ENCODE peak calls at places on chromosomes 1 and 21, in eight cellular contexts. One of them, this sample, is unnamed.
A peak's percentile ranks its signal among the peaks of the same experiment; 100 is the strongest.

GRCh38 chr1:228794173-228794572 is 58.9 kb downstream of the RHOU start:
- DNase-seq in right atrium auricular region: no peak
- DNase-seq in psoas muscle: no peak
- DNase-seq in BE2C: no peak
- DNase-seq in mucosa of descending colon: no peak
- DNase-seq in pancreas: no peak
- DNase-seq in uterus: no peak
- DNase-seq in HCT116: no peak
- DNase-seq in this sample: no peak

GRCh38 chr1:221644176-221644510 is 97.7 kb downstream of the DUSP10 start:
- DNase-seq in psoas muscle: no peak
- DNase-seq in right atrium auricular region: no peak
- DNase-seq in BE2C: no peak
- DNase-seq in mucosa of descending colon: no peak
- DNase-seq in pancreas: no peak
- DNase-seq in HCT116: no peak
- DNase-seq in uterus: no peak
- DNase-seq in this sample: no peak

GRCh38 chr1:30688920-30689794 is 34.2 kb downstream of the MATN1 start:
- DNase-seq in HCT116: no peak
- DNase-seq in mucosa of descending colon: no peak
- DNase-seq in pancreas: no peak
- DNase-seq in right atrium auricular region: no peak
- DNase-seq in BE2C: peak; percentile 65
- DNase-seq in uterus: peak; percentile 14
- DNase-seq in psoas muscle: peak; percentile 19
- DNase-seq in this sample: no peak

GRCh38 chr1:87024936-87025537 is 110.6 kb downstream of the HS2ST1 start:
- DNase-seq in mucosa of descending colon: peak; percentile 10
- DNase-seq in HCT116: peak; percentile 15
- DNase-seq in uterus: no peak
- DNase-seq in right atrium auricular region: no peak
- DNase-seq in psoas muscle: no peak
- DNase-seq in pancreas: no peak
- DNase-seq in BE2C: no peak
- DNase-seq in this sample: no peak

GRCh38 chr1:241090798-241091197 is 266.2 kb downstream of the RGS7 start:
- DNase-seq in BE2C: no peak
- DNase-seq in psoas muscle: no peak
- DNase-seq in right atrium auricular region: no peak
- DNase-seq in pancreas: no peak
- DNase-seq in mucosa of descending colon: no peak
- DNase-seq in uterus: no peak
- DNase-seq in HCT116: no peak
- DNase-seq in this sample: no peak

GRCh38 chr1:47907192-47907528 is 90.0 kb downstream of the TRABD2B start:
- DNase-seq in uterus: no peak
- DNase-seq in psoas muscle: no peak
- DNase-seq in right atrium auricular region: no peak
- DNase-seq in HCT116: no peak
- DNase-seq in pancreas: no peak
- DNase-seq in BE2C: no peak
- DNase-seq in mucosa of descending colon: no peak
- DNase-seq in this sample: no peak

GRCh38 chr1:156246762-156247459 is 945 bp downstream of the PAQR6 start:
- DNase-seq in psoas muscle: peak; percentile 72
- DNase-seq in uterus: no peak
- DNase-seq in right atrium auricular region: no peak
- DNase-seq in BE2C: no peak
- DNase-seq in mucosa of descending colon: no peak
- DNase-seq in HCT116: no peak
- DNase-seq in pancreas: no peak
- DNase-seq in this sample: peak; percentile 75

GRCh38 chr1:233409540-233409939 is 82.0 kb downstream of the MAP3K21 start:
- DNase-seq in BE2C: no peak
- DNase-seq in psoas muscle: no peak
- DNase-seq in uterus: no peak
- DNase-seq in right atrium auricular region: no peak
- DNase-seq in mucosa of descending colon: no peak
- DNase-seq in HCT116: no peak
- DNase-seq in pancreas: no peak
- DNase-seq in this sample: no peak

GRCh38 chr1:230899845-230900251 is 31.5 kb upstream of the C1orf198 start:
- DNase-seq in HCT116: no peak
- DNase-seq in right atrium auricular region: no peak
- DNase-seq in psoas muscle: no peak
- DNase-seq in pancreas: no peak
- DNase-seq in uterus: no peak
- DNase-seq in BE2C: no peak
- DNase-seq in mucosa of descending colon: no peak
- DNase-seq in this sample: no peak

GRCh38 chr21:37603129-37603528 is 236.6 kb downstream of the DYRK1A start:
- DNase-seq in right atrium auricular region: no peak
- DNase-seq in pancreas: no peak
- DNase-seq in mucosa of descending colon: no peak
- DNase-seq in psoas muscle: no peak
- DNase-seq in BE2C: no peak
- DNase-seq in uterus: no peak
- DNase-seq in HCT116: no peak
- DNase-seq in this sample: no peak

GRCh38 chr1:67956096-67956495 is 94.3 kb downstream of the DIRAS3 start:
- DNase-seq in mucosa of descending colon: no peak
- DNase-seq in right atrium auricular region: no peak
- DNase-seq in BE2C: no peak
- DNase-seq in HCT116: no peak
- DNase-seq in uterus: no peak
- DNase-seq in psoas muscle: no peak
- DNase-seq in pancreas: no peak
- DNase-seq in this sample: no peak

GRCh38 chr1:215568287-215568692 is 1.2 kb downstream of the KCTD3 start:
- DNase-seq in psoas muscle: no peak
- DNase-seq in uterus: peak; percentile 20
- DNase-seq in BE2C: no peak
- DNase-seq in pancreas: no peak
- DNase-seq in right atrium auricular region: no peak
- DNase-seq in mucosa of descending colon: peak; percentile 42
- DNase-seq in HCT116: no peak
- DNase-seq in this sample: no peak

GRCh38 chr1:183029591-183030000 is 6.4 kb downstream of the LAMC1 start:
- DNase-seq in BE2C: no peak
- DNase-seq in HCT116: no peak
- DNase-seq in right atrium auricular region: no peak
- DNase-seq in psoas muscle: no peak
- DNase-seq in uterus: no peak
- DNase-seq in pancreas: no peak
- DNase-seq in mucosa of descending colon: no peak
- DNase-seq in this sample: no peak

GRCh38 chr1:206890690-206891089 is 6.6 kb upstream of the IL24 start:
- DNase-seq in HCT116: no peak
- DNase-seq in right atrium auricular region: no peak
- DNase-seq in mucosa of descending colon: peak; percentile 22
- DNase-seq in pancreas: no peak
- DNase-seq in BE2C: no peak
- DNase-seq in uterus: no peak
- DNase-seq in psoas muscle: no peak
- DNase-seq in this sample: no peak

DNA sequence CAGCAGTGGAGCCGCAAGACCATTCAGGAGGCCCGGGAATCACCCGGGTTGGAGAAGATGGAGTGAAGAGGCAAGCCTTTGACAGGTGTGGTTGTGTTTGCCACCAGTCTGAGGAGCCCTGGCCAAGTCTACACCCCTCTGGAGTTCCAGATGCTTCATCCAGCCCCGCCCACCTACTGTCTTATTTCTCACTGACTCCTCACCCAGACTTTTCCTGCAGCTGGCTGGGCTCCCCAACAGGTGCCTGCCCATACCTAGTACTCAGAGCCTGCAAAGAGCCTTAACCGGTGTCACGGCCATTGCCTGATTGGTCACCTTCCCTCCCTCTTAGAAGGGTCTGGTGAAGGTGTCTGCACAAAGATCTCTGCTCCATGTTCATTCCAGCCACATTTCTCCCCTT is 16.0 kb downstream of the SLC9A1 start:
- DNase-seq in right atrium auricular region: no peak
- DNase-seq in pancreas: no peak
- DNase-seq in mucosa of descending colon: no peak
- DNase-seq in psoas muscle: no peak
- DNase-seq in uterus: no peak
- DNase-seq in HCT116: no peak
- DNase-seq in BE2C: no peak
- DNase-seq in this sample: no peak
- H3K4me1 ChIP-seq in right atrium auricular region: peaks cover 79% of the 10 kb centered on the region
- H3K4me1 ChIP-seq in pancreas: no peaks in the 10 kb centered on the region
- H3K4me1 ChIP-seq in mucosa of descending colon: peaks cover 64% of the 10 kb centered on the region
- H3K4me1 ChIP-seq in psoas muscle: peaks cover 90% of the 10 kb centered on the region
- H3K4me1 ChIP-seq in uterus: no peaks in the 10 kb centered on the region
- H3K4me1 ChIP-seq in HCT116: peaks cover 40% of the 10 kb centered on the region
- H3K4me1 ChIP-seq in BE2C: peaks cover 15% of the 10 kb centered on the region
- H3K4me1 ChIP-seq in this sample: peaks cover 12% of the 10 kb centered on the region

GRCh38 chr1:37506740-37507139 is 7.8 kb downstream of the MEAF6 start:
- DNase-seq in right atrium auricular region: no peak
- DNase-seq in BE2C: no peak
- DNase-seq in mucosa of descending colon: no peak
- DNase-seq in uterus: no peak
- DNase-seq in pancreas: no peak
- DNase-seq in HCT116: no peak
- DNase-seq in psoas muscle: no peak
- DNase-seq in this sample: no peak

GRCh38 chr1:37514350-37515184 is at the start of gene MEAF6:
- DNase-seq in right atrium auricular region: peak; percentile 81
- DNase-seq in psoas muscle: peak; percentile 91
- DNase-seq in mucosa of descending colon: peak; percentile 84
- DNase-seq in HCT116: peak; percentile 36
- DNase-seq in BE2C: peak; percentile 82
- DNase-seq in uterus: peak; percentile 71
- DNase-seq in pancreas: peak; percentile 93
- DNase-seq in this sample: peak; percentile 88

GRCh38 chr1:37513795-37514349 is 694 bp downstream of the MEAF6 start:
- DNase-seq in BE2C: peak; percentile 7
- DNase-seq in right atrium auricular region: peak; percentile 56
- DNase-seq in pancreas: peak; percentile 83
- DNase-seq in psoas muscle: no peak
- DNase-seq in mucosa of descending colon: peak; percentile 14
- DNase-seq in HCT116: no peak
- DNase-seq in uterus: no peak
- DNase-seq in this sample: no peak

DNA sequence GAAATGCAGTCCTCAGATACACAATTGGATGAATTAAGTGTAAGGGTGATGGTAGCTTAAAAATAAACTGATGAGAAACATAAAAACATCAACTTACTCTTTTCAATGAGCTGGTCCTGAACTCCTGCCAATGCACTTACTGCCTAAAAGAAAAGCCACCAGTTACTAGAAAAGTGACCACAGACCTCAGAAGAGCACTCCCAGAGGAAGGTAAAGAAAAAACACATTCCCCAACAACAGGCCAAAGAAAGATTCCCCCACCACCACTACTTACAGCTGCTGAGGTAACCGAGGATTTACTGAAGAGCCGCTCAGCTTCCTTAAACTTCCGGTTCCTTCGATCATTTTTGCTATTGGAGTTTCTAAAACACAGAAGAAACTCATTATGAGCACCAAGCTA is 5.4 kb downstream of the MEAF6 start:
- DNase-seq in right atrium auricular region: no peak
- DNase-seq in HCT116: no peak
- DNase-seq in uterus: no peak
- DNase-seq in pancreas: no peak
- DNase-seq in psoas muscle: no peak
- DNase-seq in mucosa of descending colon: no peak
- DNase-seq in BE2C: no peak
- DNase-seq in this sample: no peak
- TF ChIP-seq CTCF in right atrium auricular region: no peak
- TF ChIP-seq CTCF in HCT116: no peak
- TF ChIP-seq CTCF in uterus: no peak
- TF ChIP-seq CTCF in pancreas: no peak
- TF ChIP-seq CTCF in psoas muscle: no peak
- TF ChIP-seq CTCF in mucosa of descending colon: no peak
- TF ChIP-seq CTCF in BE2C: no peak
- TF ChIP-seq CTCF in this sample: no peak

GRCh38 chr1:39184354-39184818 is 20.1 kb upstream of the MACF1 start:
- DNase-seq in uterus: no peak
- DNase-seq in right atrium auricular region: no peak
- DNase-seq in mucosa of descending colon: no peak
- DNase-seq in pancreas: no peak
- DNase-seq in psoas muscle: no peak
- DNase-seq in HCT116: no peak
- DNase-seq in BE2C: no peak
- DNase-seq in this sample: no peak

GRCh38 chr1:39182804-39183203 is 21.7 kb upstream of the MACF1 start:
- DNase-seq in HCT116: no peak
- DNase-seq in pancreas: no peak
- DNase-seq in psoas muscle: no peak
- DNase-seq in mucosa of descending colon: no peak
- DNase-seq in uterus: no peak
- DNase-seq in right atrium auricular region: no peak
- DNase-seq in BE2C: no peak
- DNase-seq in this sample: no peak

GRCh38 chr1:39178541-39179431 is 25.7 kb upstream of the MACF1 start:
- DNase-seq in psoas muscle: no peak
- DNase-seq in BE2C: no peak
- DNase-seq in pancreas: no peak
- DNase-seq in right atrium auricular region: no peak
- DNase-seq in uterus: peak; percentile 39
- DNase-seq in HCT116: peak; percentile 52
- DNase-seq in mucosa of descending colon: no peak
- DNase-seq in this sample: no peak

GRCh38 chr1:39183503-39184353 is 20.8 kb upstream of the MACF1 start:
- DNase-seq in HCT116: peak; percentile 96
- DNase-seq in BE2C: peak; percentile 31
- DNase-seq in right atrium auricular region: no peak
- DNase-seq in pancreas: no peak
- DNase-seq in psoas muscle: peak; percentile 81
- DNase-seq in uterus: peak; percentile 46
- DNase-seq in mucosa of descending colon: peak; percentile 75
- DNase-seq in this sample: peak; percentile 35

GRCh38 chr1:39181311-39181710 is 23.2 kb upstream of the MACF1 start:
- DNase-seq in uterus: no peak
- DNase-seq in HCT116: no peak
- DNase-seq in mucosa of descending colon: no peak
- DNase-seq in pancreas: no peak
- DNase-seq in psoas muscle: no peak
- DNase-seq in right atrium auricular region: no peak
- DNase-seq in BE2C: no peak
- DNase-seq in this sample: no peak
- H3K4me1 ChIP-seq in uterus: peaks cover 4% of the 10 kb centered on the region
- H3K4me1 ChIP-seq in HCT116: peaks cover 57% of the 10 kb centered on the region
- H3K4me1 ChIP-seq in mucosa of descending colon: peaks cover 17% of the 10 kb centered on the region
- H3K4me1 ChIP-seq in pancreas: peaks cover 9% of the 10 kb centered on the region
- H3K4me1 ChIP-seq in psoas muscle: peaks cover 66% of the 10 kb centered on the region
- H3K4me1 ChIP-seq in right atrium auricular region: peaks cover 37% of the 10 kb centered on the region
- H3K4me1 ChIP-seq in BE2C: no peaks in the 10 kb centered on the region
- H3K4me1 ChIP-seq in this sample: peaks cover 65% of the 10 kb centered on the region

DNA sequence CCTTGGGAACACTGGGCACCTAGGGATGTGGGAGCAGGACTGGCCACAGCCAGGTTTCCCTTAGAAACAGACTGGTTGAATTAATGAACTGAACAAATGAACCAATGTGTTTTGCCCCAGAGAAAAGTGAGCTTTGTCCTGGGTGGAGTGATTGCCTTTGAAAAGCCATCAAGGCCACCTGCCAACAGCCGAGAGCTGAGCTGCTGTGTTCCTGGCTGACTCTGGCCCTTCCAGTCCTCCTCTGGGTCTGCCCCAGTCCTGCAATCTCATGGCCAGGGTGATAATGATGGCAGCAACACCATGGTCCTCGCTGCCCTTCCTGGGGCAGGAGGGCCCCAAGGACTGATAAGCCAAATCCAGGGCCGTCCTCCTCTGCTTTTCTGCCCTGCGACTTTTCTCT is 18.2 kb upstream of the GJA9 start:
- DNase-seq in psoas muscle: no peak
- DNase-seq in HCT116: no peak
- DNase-seq in mucosa of descending colon: peak; percentile 19
- DNase-seq in uterus: no peak
- DNase-seq in pancreas: no peak
- DNase-seq in BE2C: no peak
- DNase-seq in right atrium auricular region: no peak
- DNase-seq in this sample: no peak
- TF ChIP-seq CTCF in psoas muscle: no peak
- TF ChIP-seq CTCF in HCT116: no peak
- TF ChIP-seq CTCF in mucosa of descending colon: no peak
- TF ChIP-seq CTCF in uterus: no peak
- TF ChIP-seq CTCF in pancreas: no peak
- TF ChIP-seq CTCF in BE2C: no peak
- TF ChIP-seq CTCF in right atrium auricular region: no peak
- TF ChIP-seq CTCF in this sample: no peak

This sample was measured in tibial artery.